ENCODE peak calls at places on chromosomes 3 and 15, in five cellular contexts. One of them, this sample, is unnamed.

GRCh38 chr3:57793737-57794187 is 37.7 kb downstream of the SLMAP start:
- DNase-seq in BJ: no peak
- DNase-seq in bronchial epithelial cell: no peak
- DNase-seq in upper lobe of left lung: no peak
- DNase-seq in prostate gland: no peak
- DNase-seq in this sample: no peak

GRCh38 chr3:128922804-128923459 is 43.5 kb downstream of the ACAD9 start:
- DNase-seq in BJ: no peak
- DNase-seq in bronchial epithelial cell: no peak
- DNase-seq in upper lobe of left lung: no peak
- DNase-seq in prostate gland: no peak
- DNase-seq in this sample: no peak

GRCh38 chr15:50224606-50225005 is 40.9 kb downstream of the HDC start:
- DNase-seq in BJ: no peak
- DNase-seq in bronchial epithelial cell: peak; percentile 13
- DNase-seq in upper lobe of left lung: no peak
- DNase-seq in prostate gland: no peak
- DNase-seq in this sample: no peak

GRCh38 chr3:43998841-43999805 is 242.6 kb upstream of the TOPAZ1 start:
- DNase-seq in BJ: no peak
- DNase-seq in bronchial epithelial cell: peak; percentile 37
- DNase-seq in upper lobe of left lung: peak; percentile 89
- DNase-seq in prostate gland: no peak
- DNase-seq in this sample: no peak

GRCh38 chr15:36798366-36798765 is 218.9 kb downstream of the CDIN1 start:
- DNase-seq in BJ: peak; percentile 50
- DNase-seq in bronchial epithelial cell: no peak
- DNase-seq in upper lobe of left lung: no peak
- DNase-seq in prostate gland: no peak
- DNase-seq in this sample: no peak

GRCh38 chr3:24494616-24495333 is at the start of gene THRB:
- DNase-seq in BJ: no peak
- DNase-seq in bronchial epithelial cell: peak; percentile 46
- DNase-seq in upper lobe of left lung: peak; percentile 95
- DNase-seq in prostate gland: peak; percentile 69
- DNase-seq in this sample: no peak

GRCh38 chr3:7877312-7877711 is 624.3 kb upstream of the LMCD1 start:
- DNase-seq in BJ: no peak
- DNase-seq in bronchial epithelial cell: no peak
- DNase-seq in upper lobe of left lung: no peak
- DNase-seq in prostate gland: no peak
- DNase-seq in this sample: no peak

GRCh38 chr15:90881181-90881977 is 2.9 kb upstream of the FES start:
- DNase-seq in BJ: no peak
- DNase-seq in bronchial epithelial cell: no peak
- DNase-seq in upper lobe of left lung: peak; percentile 75
- DNase-seq in prostate gland: no peak
- DNase-seq in this sample: no peak

GRCh38 chr3:47414666-47415587 is 34.1 kb downstream of the PTPN23 start:
- DNase-seq in BJ: no peak
- DNase-seq in bronchial epithelial cell: no peak
- DNase-seq in upper lobe of left lung: peak; percentile 27
- DNase-seq in prostate gland: no peak
- DNase-seq in this sample: no peak

GRCh38 chr15:88255496-88256171 is 905 bp downstream of the NTRK3 start:
- DNase-seq in BJ: no peak
- DNase-seq in bronchial epithelial cell: no peak
- DNase-seq in upper lobe of left lung: peak; percentile 89
- DNase-seq in prostate gland: peak; percentile 38
- DNase-seq in this sample: no peak

GRCh38 chr3:182165234-182165633 is 453.5 kb downstream of the SOX2 start:
- DNase-seq in BJ: no peak
- DNase-seq in bronchial epithelial cell: peak; percentile 99
- DNase-seq in upper lobe of left lung: no peak
- DNase-seq in prostate gland: peak; percentile 30
- DNase-seq in this sample: peak; percentile 59

GRCh38 chr3:57981483-57982087 is 26.6 kb upstream of the FLNB start:
- DNase-seq in BJ: no peak
- DNase-seq in bronchial epithelial cell: no peak
- DNase-seq in upper lobe of left lung: peak; percentile 52
- DNase-seq in prostate gland: no peak
- DNase-seq in this sample: no peak

GRCh38 chr3:82054849-82055248 is 293.4 kb upstream of the GBE1 start:
- DNase-seq in BJ: no peak
- DNase-seq in bronchial epithelial cell: no peak
- DNase-seq in upper lobe of left lung: no peak
- DNase-seq in prostate gland: no peak
- DNase-seq in this sample: no peak

GRCh38 chr3:186618318-186618938 is 5.6 kb downstream of the AHSG start:
- DNase-seq in BJ: no peak
- DNase-seq in bronchial epithelial cell: no peak
- DNase-seq in upper lobe of left lung: no peak
- DNase-seq in prostate gland: no peak
- DNase-seq in this sample: no peak

GRCh38 chr3:186616299-186616617 is 3.4 kb downstream of the AHSG start:
- DNase-seq in BJ: no peak
- DNase-seq in bronchial epithelial cell: no peak
- DNase-seq in upper lobe of left lung: peak; percentile 18
- DNase-seq in prostate gland: no peak
- DNase-seq in this sample: no peak

GRCh38 chr3:186614597-186615483 is 2.0 kb downstream of the AHSG start:
- DNase-seq in BJ: no peak
- DNase-seq in bronchial epithelial cell: peak; percentile 74
- DNase-seq in upper lobe of left lung: no peak
- DNase-seq in prostate gland: peak; percentile 67
- DNase-seq in this sample: no peak

GRCh38 chr3:186619787-186620212 is 6.9 kb downstream of the AHSG start:
- DNase-seq in BJ: no peak
- DNase-seq in bronchial epithelial cell: no peak
- DNase-seq in upper lobe of left lung: no peak
- DNase-seq in prostate gland: no peak
- DNase-seq in this sample: no peak

DNA sequence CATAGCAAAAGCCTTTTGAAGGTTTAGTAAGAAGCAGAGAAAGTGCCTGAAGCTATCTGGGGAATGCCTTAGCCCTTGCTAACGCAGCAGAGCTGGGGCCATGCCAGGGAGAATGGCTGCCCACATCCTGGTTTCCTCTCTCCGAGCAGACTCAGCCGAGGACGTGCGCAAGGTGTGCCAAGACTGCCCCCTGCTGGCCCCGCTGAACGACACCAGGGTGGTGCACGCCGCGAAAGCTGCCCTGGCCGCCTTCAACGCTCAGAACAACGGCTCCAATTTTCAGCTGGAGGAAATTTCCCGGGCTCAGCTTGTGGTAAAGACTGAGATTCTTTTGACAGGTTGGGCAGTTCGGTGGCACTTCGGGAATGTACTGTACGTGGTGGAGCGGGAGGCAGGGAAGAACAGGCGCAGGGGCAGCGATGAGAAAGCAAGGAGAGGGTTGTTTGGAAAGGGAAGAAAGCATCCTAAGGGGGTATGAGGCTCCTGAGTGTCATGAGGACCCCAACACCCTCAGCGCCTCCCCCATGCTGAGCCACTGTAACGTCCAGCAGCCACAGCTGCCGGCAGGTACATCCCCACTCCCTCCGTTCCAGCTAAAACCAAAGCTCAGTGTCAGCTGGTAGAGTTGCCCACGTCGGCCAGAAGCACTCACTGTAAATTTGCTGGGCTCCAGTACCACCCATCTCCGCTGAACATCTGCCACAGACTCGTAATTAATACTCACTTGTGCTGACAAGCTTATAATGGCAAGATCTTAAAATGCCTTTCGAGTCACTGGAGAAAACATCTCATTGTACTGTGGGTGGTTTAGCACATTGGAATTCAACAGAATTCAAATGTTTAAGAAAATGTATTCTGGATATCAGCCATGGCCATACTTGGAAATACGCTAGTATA is 4.4 kb downstream of the AHSG start:
- DNase-seq in BJ: peak; percentile 91
- DNase-seq in bronchial epithelial cell: peak; percentile 98
- DNase-seq in upper lobe of left lung: peak; percentile 89
- DNase-seq in prostate gland: peak; percentile 88
- DNase-seq in this sample: peak; percentile 91
- H3K4me3 ChIP-seq in BJ: peak overlapping the region; percentile 19
- H3K4me3 ChIP-seq in bronchial epithelial cell: peak overlapping the region; percentile 19
- H3K4me3 ChIP-seq in upper lobe of left lung: no peak overlapping the region
- H3K4me3 ChIP-seq in prostate gland: no peak overlapping the region
- H3K4me3 ChIP-seq in this sample: peak overlapping the region; percentile 21

GRCh38 chr3:161171639-161172552 is 49.2 kb upstream of the NMD3 start:
- DNase-seq in BJ: no peak
- DNase-seq in bronchial epithelial cell: peak; percentile 20
- DNase-seq in upper lobe of left lung: no peak
- DNase-seq in prostate gland: no peak
- DNase-seq in this sample: no peak
- TF ChIP-seq CTCF in BJ: peak; percentile 30
- TF ChIP-seq CTCF in bronchial epithelial cell: no peak
- TF ChIP-seq CTCF in upper lobe of left lung: no peak
- TF ChIP-seq CTCF in prostate gland: no peak
- TF ChIP-seq CTCF in this sample: peak; percentile 18

GRCh38 chr15:48477795-48478360 is 146.6 kb downstream of the DUT start:
- DNase-seq in BJ: no peak
- DNase-seq in bronchial epithelial cell: no peak
- DNase-seq in upper lobe of left lung: no peak
- DNase-seq in prostate gland: no peak
- DNase-seq in this sample: no peak
- H3K36me3 ChIP-seq in BJ: peaks cover 15% of the 10 kb centered on the region
- H3K36me3 ChIP-seq in bronchial epithelial cell: no peaks in the 10 kb centered on the region
- H3K36me3 ChIP-seq in upper lobe of left lung: no peaks in the 10 kb centered on the region
- H3K36me3 ChIP-seq in prostate gland: no peaks in the 10 kb centered on the region
- H3K36me3 ChIP-seq in this sample: no peaks in the 10 kb centered on the region

GRCh38 chr15:57220220-57220619 is 156.1 kb upstream of the CGNL1 start:
- DNase-seq in BJ: no peak
- DNase-seq in bronchial epithelial cell: no peak
- DNase-seq in upper lobe of left lung: no peak
- DNase-seq in prostate gland: no peak
- DNase-seq in this sample: no peak

GRCh38 chr15:57216288-57216687 is 160.0 kb upstream of the CGNL1 start:
- DNase-seq in BJ: no peak
- DNase-seq in bronchial epithelial cell: peak; percentile 77
- DNase-seq in upper lobe of left lung: no peak
- DNase-seq in prostate gland: no peak
- DNase-seq in this sample: no peak

GRCh38 chr15:57215371-57215770 is 160.9 kb upstream of the CGNL1 start:
- DNase-seq in BJ: no peak
- DNase-seq in bronchial epithelial cell: no peak
- DNase-seq in upper lobe of left lung: no peak
- DNase-seq in prostate gland: no peak
- DNase-seq in this sample: no peak

GRCh38 chr15:57218826-57219576 is 157.3 kb upstream of the CGNL1 start:
- DNase-seq in BJ: no peak
- DNase-seq in bronchial epithelial cell: peak; percentile 8
- DNase-seq in upper lobe of left lung: no peak
- DNase-seq in prostate gland: no peak
- DNase-seq in this sample: peak; percentile 44

DNA sequence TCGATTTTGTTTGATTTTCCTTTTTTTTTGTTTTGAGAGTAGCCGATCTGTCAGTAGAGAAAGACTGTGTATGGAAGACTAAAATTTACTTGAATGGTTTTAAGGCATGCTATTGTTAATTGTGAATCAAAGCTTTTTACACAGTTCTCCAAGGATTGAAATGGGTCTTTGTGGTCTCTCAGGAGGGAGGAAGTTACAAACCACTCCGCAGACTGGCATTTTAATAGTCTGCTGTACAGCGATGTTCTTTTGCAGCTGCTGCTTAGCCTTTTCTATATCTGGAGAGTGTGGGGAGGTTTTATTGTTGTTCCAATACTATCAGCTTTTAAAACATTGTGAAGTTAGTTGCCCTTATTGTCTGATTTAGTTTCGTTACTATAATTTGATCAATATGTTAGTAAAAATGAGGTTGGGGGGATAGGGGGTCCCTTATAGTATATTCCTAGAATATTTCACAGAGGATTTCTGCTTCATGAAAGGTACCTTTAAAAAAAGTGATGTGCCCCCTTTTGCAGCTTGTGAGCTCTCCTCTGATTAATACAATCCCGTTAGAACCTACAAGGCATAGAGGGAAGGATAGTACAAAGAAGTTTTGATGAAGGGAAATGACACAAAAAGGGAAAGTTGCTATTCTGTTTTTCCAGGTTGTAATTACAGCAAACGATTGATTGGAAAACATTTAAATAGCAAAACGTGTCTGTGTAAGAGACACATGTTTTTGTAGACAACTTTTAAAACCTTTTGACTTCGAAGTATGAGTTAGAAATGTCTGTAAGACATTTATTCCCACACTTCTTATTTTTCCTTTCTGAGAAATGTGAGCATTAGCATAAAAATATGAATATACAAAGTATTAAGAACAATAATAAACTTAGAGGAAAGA is 158.3 kb upstream of the CGNL1 start:
- DNase-seq in BJ: no peak
- DNase-seq in bronchial epithelial cell: no peak
- DNase-seq in upper lobe of left lung: no peak
- DNase-seq in prostate gland: no peak
- DNase-seq in this sample: peak; percentile 39
- H3K4me3 ChIP-seq in BJ: no peak overlapping the region
- H3K4me3 ChIP-seq in bronchial epithelial cell: no peak overlapping the region
- H3K4me3 ChIP-seq in upper lobe of left lung: no peak overlapping the region
- H3K4me3 ChIP-seq in prostate gland: no peak overlapping the region
- H3K4me3 ChIP-seq in this sample: no peak overlapping the region

GRCh38 chr3:156161172-156161571 is 40.8 kb downstream of the KCNAB1 start:
- DNase-seq in BJ: no peak
- DNase-seq in bronchial epithelial cell: peak; percentile 25
- DNase-seq in upper lobe of left lung: no peak
- DNase-seq in prostate gland: no peak
- DNase-seq in this sample: no peak

GRCh38 chr3:156158656-156159295 is 38.4 kb downstream of the KCNAB1 start:
- DNase-seq in BJ: no peak
- DNase-seq in bronchial epithelial cell: no peak
- DNase-seq in upper lobe of left lung: no peak
- DNase-seq in prostate gland: no peak
- DNase-seq in this sample: no peak

GRCh38 chr3:156160653-156161052 is 40.3 kb downstream of the KCNAB1 start:
- DNase-seq in BJ: no peak
- DNase-seq in bronchial epithelial cell: no peak
- DNase-seq in upper lobe of left lung: no peak
- DNase-seq in prostate gland: no peak
- DNase-seq in this sample: no peak
- TF ChIP-seq CTCF in BJ: no peak
- TF ChIP-seq CTCF in bronchial epithelial cell: no peak
- TF ChIP-seq CTCF in upper lobe of left lung: no peak
- TF ChIP-seq CTCF in prostate gland: no peak
- TF ChIP-seq CTCF in this sample: no peak

This sample was measured in kidney epithelial cell.